ENCODE peak calls at places on chromosome 21, in five cellular contexts. T is posterior cingulate gyrus; G is prostate gland; A is erythroblast; H is naive thymus-derived CD8-positive, alpha-beta T cell. R is an unnamed sample.
A peak's percentile ranks its signal among the peaks of the same experiment; 100 is the strongest.

GRCh38 chr21:42609806-42610205 is 43.6 kb upstream of the PDE9A start:
- DNase-seq in T (no peak), G (no peak), A (no peak), H (no peak), R (no peak)

GRCh38 chr21:26850116-26850643 is 5.0 kb upstream of the ADAMTS1 start:
- DNase-seq in T (no peak), G (no peak), A (peak; percentile 3), H (no peak), R (no peak)

GRCh38 chr21:43364851-43365424 is 62.0 kb downstream of the SIK1 start:
- DNase-seq in T (no peak), G (no peak), A (no peak), H (no peak), R (no peak)

GRCh38 chr21:46295996-46296752 is 10.0 kb downstream of the YBEY start:
- DNase-seq in T (peak; percentile 13), G (no peak), A (peak; percentile 78), H (peak; percentile 77), R (no peak)

GRCh38 chr21:35478096-35479080 is 429.3 kb upstream of the RUNX1 start:
- DNase-seq in T (no peak), G (no peak), A (no peak), H (no peak), R (no peak)

GRCh38 chr21:45523411-45524101 is 18.7 kb downstream of the SLC19A1 start:
- DNase-seq in T (peak; percentile 6), G (no peak), A (peak; percentile 28), H (peak; percentile 22), R (no peak)

GRCh38 chr21:17925900-17926299 is 106.7 kb upstream of the C21orf91 start:
- DNase-seq in T (no peak), G (no peak), A (peak; percentile 8), H (no peak), R (no peak)

GRCh38 chr21:26007911-26008579 is 162.5 kb downstream of the APP start:
- DNase-seq in T (no peak), G (no peak), A (no peak), H (no peak), R (no peak)

GRCh38 chr21:16124397-16125130 is 394.8 kb downstream of the USP25 start:
- DNase-seq in T (no peak), G (no peak), A (no peak), H (no peak), R (no peak)

GRCh38 chr21:45270306-45270821 is 17.3 kb downstream of the POFUT2 start:
- DNase-seq in T (no peak), G (no peak), A (no peak), H (peak; percentile 46), R (no peak)

GRCh38 chr21:34770581-34770980 is 101.8 kb downstream of the CLIC6 start:
- DNase-seq in T (no peak), G (no peak), A (no peak), H (no peak), R (no peak)

GRCh38 chr21:33047231-33047630 is 21.5 kb downstream of the OLIG2 start:
- DNase-seq in T (no peak), G (no peak), A (no peak), H (no peak), R (no peak)

GRCh38 chr21:26072891-26073615 is 97.5 kb downstream of the APP start:
- DNase-seq in T (no peak), G (no peak), A (no peak), H (no peak), R (no peak)

GRCh38 chr21:44836666-44837471 is 19.0 kb upstream of the SUMO3 start:
- DNase-seq in T (no peak), G (peak; percentile 45), A (peak; percentile 63), H (no peak), R (no peak)

GRCh38 chr21:42411197-42411869 is 7.6 kb downstream of the UBASH3A start:
- DNase-seq in T (no peak), G (no peak), A (peak; percentile 13), H (no peak), R (no peak)

GRCh38 chr21:15742052-15742451 is 12.3 kb downstream of the USP25 start:
- DNase-seq in T (no peak), G (no peak), A (no peak), H (no peak), R (no peak)

GRCh38 chr21:27725916-27726315 is 759.0 kb upstream of the ADAMTS5 start:
- DNase-seq in T (no peak), G (no peak), A (no peak), H (no peak), R (no peak)